ENCODE peak calls at places on chromosomes 1 and 21, in five cellular contexts. N is uterus, J is GM13977, X is pancreas, T is left ventricle myocardium inferior. Y is an unnamed sample.

GRCh38 chr21:41207401-41208388 is 39.7 kb downstream of the BACE2 start:
- DNase-seq in N (peak; percentile 34), J (no peak), X (peak; percentile 57), T (peak; percentile 78), Y (no peak)

GRCh38 chr1:76576876-76577817 is 290.1 kb upstream of the ST6GALNAC5 start:
- DNase-seq in N (no peak), J (no peak), X (no peak), T (no peak), Y (no peak)

GRCh38 chr1:100769323-100769722 is 49.8 kb downstream of the VCAM1 start:
- DNase-seq in N (no peak), J (no peak), X (no peak), T (no peak), Y (no peak)

GRCh38 chr1:54105080-54105479 is 47.7 kb downstream of the CDCP2 start:
- DNase-seq in N (no peak), J (no peak), X (no peak), T (no peak), Y (no peak)

GRCh38 chr1:231139125-231139649 is 22.7 kb upstream of the TRIM67 start:
- DNase-seq in N (no peak), J (no peak), X (no peak), T (no peak), Y (no peak)

GRCh38 chr1:117660266-117660973 is 54.6 kb downstream of the TENT5C start:
- DNase-seq in N (no peak), J (no peak), X (no peak), T (no peak), Y (no peak)

GRCh38 chr1:46562498-46562897 is 11.1 kb upstream of the KNCN start:
- DNase-seq in N (no peak), J (no peak), X (no peak), T (no peak), Y (no peak)

GRCh38 chr21:42289926-42290325 is 25.3 kb downstream of the TFF3 start:
- DNase-seq in N (no peak), J (no peak), X (no peak), T (peak; percentile 43), Y (peak; percentile 61)

GRCh38 chr1:153532161-153532560 is 3.6 kb downstream of the S100A6 start:
- DNase-seq in N (no peak), J (no peak), X (no peak), T (no peak), Y (no peak)

GRCh38 chr21:45002381-45003204 is 62.8 kb downstream of the SLX9 start:
- DNase-seq in N (peak; percentile 13), J (no peak), X (no peak), T (peak; percentile 8), Y (peak; percentile 83)

GRCh38 chr1:229893762-229894444 is 173.1 kb upstream of the GALNT2 start:
- DNase-seq in N (no peak), J (no peak), X (no peak), T (no peak), Y (no peak)

GRCh38 chr1:88061106-88061829 is 622.8 kb upstream of the PKN2 start:
- DNase-seq in N (peak; percentile 23), J (peak; percentile 26), X (peak; percentile 59), T (no peak), Y (no peak)

GRCh38 chr21:35232545-35233176 is 183.6 kb upstream of the RUNX1 start:
- DNase-seq in N (no peak), J (no peak), X (no peak), T (no peak), Y (no peak)

GRCh38 chr21:30234643-30235042 is 18.7 kb upstream of the CLDN8 start:
- DNase-seq in N (no peak), J (no peak), X (no peak), T (no peak), Y (no peak)

GRCh38 chr1:94738371-94738770 is 81.8 kb upstream of the SLC44A3 start:
- DNase-seq in N (no peak), J (no peak), X (no peak), T (no peak), Y (no peak)

GRCh38 chr1:119477710-119478109 is 29.3 kb upstream of the HSD3B1 start:
- DNase-seq in N (no peak), J (no peak), X (no peak), T (no peak), Y (no peak)

GRCh38 chr1:225691377-225691776 is 38.5 kb upstream of the ENAH start:
- DNase-seq in N (no peak), J (no peak), X (peak; percentile 24), T (no peak), Y (no peak)

GRCh38 chr1:27724961-27725373 is 794 bp upstream of the FAM76A start:
- DNase-seq in N (peak; percentile 30), J (no peak), X (peak; percentile 41), T (peak; percentile 18), Y (no peak)

GRCh38 chr1:196034080-196034706 is 574.0 kb downstream of the KCNT2 start:
- DNase-seq in N (no peak), J (no peak), X (no peak), T (no peak), Y (no peak)

GRCh38 chr1:119159096-119159495 is 18.6 kb upstream of the WARS2 start:
- DNase-seq in N (no peak), J (no peak), X (no peak), T (no peak), Y (no peak)

GRCh38 chr1:222109836-222110235 is 367.9 kb upstream of the DUSP10 start:
- DNase-seq in N (no peak), J (no peak), X (no peak), T (no peak), Y (no peak)

GRCh38 chr1:14602131-14602530 is 3.6 kb downstream of the KAZN start:
- DNase-seq in N (peak; percentile 48), J (no peak), X (peak; percentile 45), T (peak; percentile 25), Y (no peak)

GRCh38 chr1:212488436-212489283 is 55.9 kb downstream of the NENF start:
- DNase-seq in N (peak; percentile 82), J (peak; percentile 79), X (peak; percentile 80), T (no peak), Y (no peak)

GRCh38 chr21:38170283-38170682 is 86.5 kb upstream of the KCNJ15 start:
- DNase-seq in N (no peak), J (no peak), X (no peak), T (no peak), Y (no peak)

GRCh38 chr1:218900621-218901020 is 273.1 kb upstream of the LYPLAL1 start:
- DNase-seq in N (no peak), J (no peak), X (no peak), T (no peak), Y (no peak)

GRCh38 chr1:172085372-172085771 is 244.1 kb downstream of the DNM3 start:
- DNase-seq in N (no peak), J (no peak), X (no peak), T (no peak), Y (no peak)

GRCh38 chr1:24694380-24694843 is 50.8 kb upstream of the CLIC4 start:
- DNase-seq in N (no peak), J (peak; percentile 64), X (no peak), T (peak; percentile 71), Y (no peak)

GRCh38 chr1:112514901-112515300 is 6.1 kb downstream of the WNT2B start:
- DNase-seq in N (no peak), J (no peak), X (no peak), T (no peak), Y (no peak)

GRCh38 chr1:46643368-46643775 is 24.8 kb downstream of the ATPAF1 start:
- DNase-seq in N (no peak), J (no peak), X (no peak), T (no peak), Y (no peak)

GRCh38 chr1:56644941-56645662 is at the start of gene PRKAA2:
- DNase-seq in N (peak; percentile 33), J (peak; percentile 54), X (peak; percentile 55), T (peak; percentile 53), Y (peak; percentile 79)

GRCh38 chr1:24185056-24185455 is 2.0 kb downstream of the IFNLR1 start:
- DNase-seq in N (no peak), J (no peak), X (no peak), T (no peak), Y (no peak)

GRCh38 chr1:25065246-25066238 is 135.5 kb upstream of the RUNX3 start:
- DNase-seq in N (no peak), J (no peak), X (no peak), T (no peak), Y (peak; percentile 78)

GRCh38 chr1:226051356-226051755 is 11.2 kb upstream of the H3-3A start:
- DNase-seq in N (no peak), J (no peak), X (no peak), T (no peak), Y (no peak)

GRCh38 chr1:226562989-226563388 is 14.4 kb downstream of the STUM start:
- DNase-seq in N (no peak), J (no peak), X (no peak), T (no peak), Y (no peak)

GRCh38 chr1:108570128-108570527 is 10.2 kb downstream of the EEIG2 start:
- DNase-seq in N (no peak), J (peak; percentile 37), X (no peak), T (no peak), Y (no peak)
- TF ChIP-seq CTCF in N (no peak), J (peak; percentile 62), X (no peak), T (peak; percentile 38), Y (peak; percentile 62)

DNA sequence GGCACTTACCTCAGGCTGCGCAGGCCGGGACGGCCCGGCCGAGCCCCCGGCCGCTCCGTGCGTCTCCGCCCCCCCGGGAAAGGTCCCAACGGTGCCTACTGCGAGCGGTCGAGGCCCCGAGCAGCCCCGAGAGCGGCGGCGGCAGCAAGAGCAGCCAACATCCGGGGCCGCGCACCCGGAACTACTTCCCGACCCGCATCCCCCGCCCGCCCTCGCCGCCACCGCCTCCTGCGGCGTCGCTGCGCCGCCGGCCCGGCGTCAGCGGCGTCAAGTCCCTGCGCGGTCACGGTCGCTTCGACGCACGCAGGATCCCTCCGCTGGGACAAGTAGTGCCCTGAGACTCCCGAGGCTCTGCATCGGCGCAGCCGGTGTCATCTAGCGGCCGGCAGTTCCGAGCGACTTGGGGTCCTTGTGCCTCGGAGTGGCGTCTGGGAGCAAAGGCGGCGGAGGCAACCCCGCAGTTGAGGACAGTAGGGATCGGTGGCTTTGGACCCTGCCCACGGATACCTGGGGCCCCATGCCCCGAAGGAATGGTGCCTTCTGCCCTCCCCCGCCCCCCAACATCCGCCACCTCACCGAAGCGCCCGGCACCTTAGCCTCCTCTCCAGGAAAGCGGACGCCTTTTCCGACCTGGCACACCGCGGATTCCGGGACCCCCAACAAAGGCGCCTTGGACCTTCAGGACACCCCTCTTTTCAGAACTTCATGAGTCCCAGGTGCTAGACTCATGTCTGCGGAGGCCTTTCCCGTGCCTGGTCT is at the start of gene FOXJ3:
- DNase-seq in N (peak; percentile 89), J (peak; percentile 95), X (peak; percentile 94), T (peak; percentile 93), Y (peak; percentile 96)
- TF ChIP-seq CTCF in N (peak; percentile 17), J (peak; percentile 40), X (no peak), T (no peak), Y (no peak)

GRCh38 chr1:5830771-5831599 is 161.2 kb downstream of the NPHP4 start:
- DNase-seq in N (no peak), J (no peak), X (peak; percentile 20), T (no peak), Y (no peak)
- TF ChIP-seq CTCF in N (no peak), J (peak; percentile 21), X (no peak), T (no peak), Y (no peak)

GRCh38 chr1:75265792-75266191 is 131.6 kb downstream of the LHX8 start:
- DNase-seq in N (no peak), J (peak; percentile 12), X (no peak), T (no peak), Y (no peak)
- TF ChIP-seq CTCF in N (no peak), J (peak; percentile 64), X (peak; percentile 39), T (peak; percentile 66), Y (peak; percentile 85)